ENCODE peak calls at places on chromosome 15, in four cellular contexts. One of them, this sample, is unnamed.

GRCh38 chr15:88603885-88604284 is 17.3 kb upstream of the AEN start:
- DNase-seq in kidney: no peak
- DNase-seq in IMR-90: no peak
- DNase-seq in spleen: no peak
- DNase-seq in this sample: no peak

GRCh38 chr15:78077053-78077859 is at the start of gene TBC1D2B:
- DNase-seq in IMR-90: peak
- DNase-seq in spleen: peak
- DNase-seq in kidney: peak
- DNase-seq in this sample: peak

GRCh38 chr15:44219073-44219472 is 24.0 kb upstream of the FRMD5 start:
- DNase-seq in kidney: no peak
- DNase-seq in spleen: no peak
- DNase-seq in IMR-90: no peak
- DNase-seq in this sample: no peak

GRCh38 chr15:76341366-76342045 is 4.9 kb downstream of the ISL2 start:
- DNase-seq in kidney: peak
- DNase-seq in spleen: no peak
- DNase-seq in IMR-90: no peak
- DNase-seq in this sample: no peak

GRCh38 chr15:45640610-45641009 is 5.8 kb downstream of the SQOR start:
- DNase-seq in kidney: no peak
- DNase-seq in spleen: no peak
- DNase-seq in IMR-90: peak
- DNase-seq in this sample: peak

GRCh38 chr15:33699691-33700447 is 268.4 kb upstream of the CHRM5 start:
- DNase-seq in IMR-90: peak
- DNase-seq in kidney: no peak
- DNase-seq in spleen: no peak
- DNase-seq in this sample: peak

GRCh38 chr15:26051771-26052685 is 188.9 kb upstream of the ATP10A start:
- DNase-seq in kidney: no peak
- DNase-seq in spleen: no peak
- DNase-seq in IMR-90: no peak
- DNase-seq in this sample: peak

GRCh38 chr15:82414536-82415191 is 15.0 kb upstream of the GOLGA6L9 start:
- DNase-seq in IMR-90: peak
- DNase-seq in spleen: no peak
- DNase-seq in kidney: no peak
- DNase-seq in this sample: peak

GRCh38 chr15:48644498-48644826 is 1.0 kb downstream of the FBN1 start:
- DNase-seq in IMR-90: peak
- DNase-seq in spleen: no peak
- DNase-seq in kidney: peak
- DNase-seq in this sample: peak

GRCh38 chr15:34855397-34855796 is 60.0 kb upstream of the ACTC1 start:
- DNase-seq in IMR-90: peak
- DNase-seq in spleen: no peak
- DNase-seq in kidney: no peak
- DNase-seq in this sample: peak

GRCh38 chr15:69253156-69253555 is 45.6 kb upstream of the PAQR5 start:
- DNase-seq in kidney: no peak
- DNase-seq in spleen: no peak
- DNase-seq in IMR-90: peak
- DNase-seq in this sample: peak

GRCh38 chr15:26126070-26126469 is 262.9 kb upstream of the ATP10A start:
- DNase-seq in spleen: no peak
- DNase-seq in kidney: no peak
- DNase-seq in IMR-90: no peak
- DNase-seq in this sample: no peak

GRCh38 chr15:34434627-34435305 is 2.8 kb downstream of the GOLGA8A start:
- DNase-seq in IMR-90: no peak
- DNase-seq in spleen: peak
- DNase-seq in kidney: peak
- DNase-seq in this sample: no peak

GRCh38 chr15:22811640-22812039 is 25.2 kb downstream of the NIPA1 start:
- DNase-seq in spleen: no peak
- DNase-seq in kidney: no peak
- DNase-seq in IMR-90: peak
- DNase-seq in this sample: peak
- TF ChIP-seq CTCF in spleen: peak
- TF ChIP-seq CTCF in kidney: no peak
- TF ChIP-seq CTCF in IMR-90: peak
- TF ChIP-seq CTCF in this sample: peak

GRCh38 chr15:40892449-40893012 is 1.7 kb upstream of the VPS18 start:
- DNase-seq in IMR-90: no peak
- DNase-seq in spleen: no peak
- DNase-seq in kidney: no peak
- DNase-seq in this sample: no peak

GRCh38 chr15:40893019-40893723 is 1.1 kb upstream of the VPS18 start:
- DNase-seq in kidney: peak
- DNase-seq in spleen: peak
- DNase-seq in IMR-90: no peak
- DNase-seq in this sample: no peak

GRCh38 chr15:40891810-40892448 is 2.3 kb upstream of the VPS18 start:
- DNase-seq in spleen: no peak
- DNase-seq in IMR-90: peak
- DNase-seq in kidney: no peak
- DNase-seq in this sample: peak

GRCh38 chr15:40893733-40894688 is at the start of gene VPS18:
- DNase-seq in IMR-90: peak
- DNase-seq in kidney: peak
- DNase-seq in spleen: peak
- DNase-seq in this sample: peak

GRCh38 chr15:40894689-40895308 is 549 bp downstream of the VPS18 start:
- DNase-seq in kidney: peak
- DNase-seq in spleen: peak
- DNase-seq in IMR-90: peak
- DNase-seq in this sample: peak
- TF ChIP-seq CTCF in kidney: peak
- TF ChIP-seq CTCF in spleen: peak
- TF ChIP-seq CTCF in IMR-90: peak
- TF ChIP-seq CTCF in this sample: peak

GRCh38 chr15:71252036-71252898 is 137.0 kb downstream of the THSD4 start:
- DNase-seq in kidney: no peak
- DNase-seq in IMR-90: peak
- DNase-seq in spleen: no peak
- DNase-seq in this sample: peak
- TF ChIP-seq CTCF in kidney: no peak
- TF ChIP-seq CTCF in IMR-90: no peak
- TF ChIP-seq CTCF in spleen: no peak
- TF ChIP-seq CTCF in this sample: no peak

GRCh38 chr15:86034904-86035303 is 44.8 kb upstream of the AGBL1 start:
- DNase-seq in kidney: no peak
- DNase-seq in spleen: no peak
- DNase-seq in IMR-90: no peak
- DNase-seq in this sample: no peak
- TF ChIP-seq CTCF in kidney: no peak
- TF ChIP-seq CTCF in spleen: no peak
- TF ChIP-seq CTCF in IMR-90: no peak
- TF ChIP-seq CTCF in this sample: no peak

GRCh38 chr15:99958426-99959097 is 225.3 kb upstream of the LYSMD4 start:
- DNase-seq in IMR-90: no peak
- DNase-seq in kidney: no peak
- DNase-seq in spleen: no peak
- DNase-seq in this sample: no peak

GRCh38 chr15:99963096-99963825 is 230.0 kb upstream of the LYSMD4 start:
- DNase-seq in IMR-90: no peak
- DNase-seq in kidney: no peak
- DNase-seq in spleen: peak
- DNase-seq in this sample: peak

GRCh38 chr15:99963976-99964375 is 230.7 kb upstream of the LYSMD4 start:
- DNase-seq in kidney: no peak
- DNase-seq in spleen: peak
- DNase-seq in IMR-90: no peak
- DNase-seq in this sample: no peak

GRCh38 chr15:99962006-99962561 is 228.8 kb upstream of the LYSMD4 start:
- DNase-seq in kidney: no peak
- DNase-seq in IMR-90: no peak
- DNase-seq in spleen: peak
- DNase-seq in this sample: no peak

DNA sequence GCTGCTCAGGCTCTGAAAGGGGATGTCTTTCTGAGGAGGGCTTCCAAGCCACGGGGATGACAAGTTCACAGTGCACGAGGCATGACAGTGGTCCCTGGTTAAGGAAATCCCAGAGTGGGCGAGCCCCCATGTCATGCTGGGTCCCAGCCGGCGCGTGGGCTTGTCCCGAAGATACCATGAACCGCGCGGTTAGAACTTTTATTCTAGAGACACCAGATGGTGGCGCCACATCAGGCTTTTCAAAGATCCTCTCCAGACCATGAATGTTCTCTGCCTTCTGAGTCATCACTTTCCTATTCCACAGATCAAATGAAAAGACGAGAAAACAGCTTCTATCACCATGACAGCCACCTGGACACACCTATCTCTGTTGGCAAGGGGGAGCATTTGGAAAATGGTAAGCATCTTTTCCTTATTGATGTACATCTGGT is 227.8 kb upstream of the LYSMD4 start:
- DNase-seq in kidney: no peak
- DNase-seq in spleen: peak
- DNase-seq in IMR-90: no peak
- DNase-seq in this sample: peak
- TF ChIP-seq CTCF in kidney: peak
- TF ChIP-seq CTCF in spleen: no peak
- TF ChIP-seq CTCF in IMR-90: peak
- TF ChIP-seq CTCF in this sample: no peak

GRCh38 chr15:74784426-74784825 is 2.5 kb downstream of the CSK start:
- DNase-seq in spleen: peak
- DNase-seq in IMR-90: no peak
- DNase-seq in kidney: no peak
- DNase-seq in this sample: no peak
- TF ChIP-seq CTCF in spleen: no peak
- TF ChIP-seq CTCF in IMR-90: no peak
- TF ChIP-seq CTCF in kidney: no peak
- TF ChIP-seq CTCF in this sample: no peak

GRCh38 chr15:52566889-52567288 is 1.9 kb downstream of the ARPP19 start:
- DNase-seq in IMR-90: no peak
- DNase-seq in spleen: no peak
- DNase-seq in kidney: no peak
- DNase-seq in this sample: no peak

GRCh38 chr15:52569244-52569585 is 385 bp upstream of the ARPP19 start:
- DNase-seq in kidney: no peak
- DNase-seq in spleen: no peak
- DNase-seq in IMR-90: no peak
- DNase-seq in this sample: no peak

GRCh38 chr15:52563499-52564060 is 5.2 kb downstream of the ARPP19 start:
- DNase-seq in IMR-90: no peak
- DNase-seq in spleen: no peak
- DNase-seq in kidney: no peak
- DNase-seq in this sample: no peak

GRCh38 chr15:52567886-52568568 is 803 bp downstream of the ARPP19 start:
- DNase-seq in spleen: peak
- DNase-seq in kidney: peak
- DNase-seq in IMR-90: peak
- DNase-seq in this sample: peak

DNA sequence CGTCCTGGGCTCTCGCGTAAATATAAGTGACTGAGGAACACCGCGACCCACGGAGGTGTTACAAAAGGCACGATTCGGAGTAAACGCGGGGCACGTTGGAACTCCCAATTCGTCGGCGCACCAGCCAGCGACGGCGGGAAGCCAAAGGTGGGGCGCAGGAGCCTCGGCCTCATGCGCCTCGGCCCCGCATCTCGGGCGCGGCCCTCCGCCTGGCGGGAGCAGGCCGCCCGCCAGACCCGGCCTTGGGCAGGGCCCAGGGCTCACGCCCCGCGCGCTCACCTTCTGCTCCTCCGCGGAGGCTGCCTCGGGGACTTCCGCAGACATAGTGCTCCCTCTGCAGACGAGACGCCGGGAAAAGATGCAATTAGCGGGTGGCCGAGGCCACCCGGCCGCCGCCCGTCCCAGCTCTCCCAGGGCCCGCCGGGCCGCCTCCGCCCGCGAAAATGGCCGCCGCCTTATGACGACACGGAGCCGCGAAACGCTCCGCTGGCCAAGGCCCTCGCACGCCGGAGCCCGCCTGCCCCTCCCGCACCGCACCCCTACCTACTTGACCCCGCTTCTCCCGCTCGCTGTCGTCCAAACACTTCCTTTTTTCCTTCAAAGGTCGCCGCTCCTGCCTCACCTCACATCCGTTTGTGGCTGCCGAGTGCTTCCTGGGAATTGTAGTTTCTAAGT is at the start of gene ARPP19:
- DNase-seq in kidney: peak
- DNase-seq in IMR-90: peak
- DNase-seq in spleen: peak
- DNase-seq in this sample: peak
- TF ChIP-seq CTCF in kidney: no peak
- TF ChIP-seq CTCF in IMR-90: peak
- TF ChIP-seq CTCF in spleen: no peak
- TF ChIP-seq CTCF in this sample: no peak

GRCh38 chr15:96359772-96360498 is 29.4 kb downstream of the NR2F2 start:
- DNase-seq in kidney: peak
- DNase-seq in IMR-90: no peak
- DNase-seq in spleen: peak
- DNase-seq in this sample: no peak
- TF ChIP-seq CTCF in kidney: no peak
- TF ChIP-seq CTCF in IMR-90: no peak
- TF ChIP-seq CTCF in spleen: no peak
- TF ChIP-seq CTCF in this sample: no peak